ENCODE peak calls at places on chromosomes 11 and 22, in seven cellular contexts. V, C, A, R, S, I and Y are unnamed samples.
A peak's percentile ranks its signal among the peaks of the same experiment; 100 is the strongest.

GRCh38 chr22:47198801-47199251 is 436.4 kb downstream of the TBC1D22A start:
- DNase-seq in V (no peak), C (no peak), A (peak; percentile 26), R (no peak), S (no peak), I (no peak), Y (no peak)

GRCh38 chr11:114846040-114846791 is 167.9 kb downstream of the NXPE2 start:
- DNase-seq in V (peak; percentile 21), C (no peak), A (peak; percentile 35), R (no peak), S (peak; percentile 89), I (no peak), Y (no peak)

GRCh38 chr11:1408346-1408745 is 18.6 kb downstream of the BRSK2 start:
- DNase-seq in V (no peak), C (no peak), A (no peak), R (no peak), S (no peak), I (no peak), Y (no peak)

GRCh38 chr22:49207008-49207775 is 620.5 kb downstream of the BRD1 start:
- DNase-seq in V (no peak), C (no peak), A (no peak), R (no peak), S (no peak), I (no peak), Y (no peak)

GRCh38 chr11:126510621-126511370 is 155.3 kb downstream of the ST3GAL4 start:
- DNase-seq in V (no peak), C (no peak), A (no peak), R (no peak), S (no peak), I (no peak), Y (no peak)

GRCh38 chr11:125359130-125359529 is 136.9 kb downstream of the FEZ1 start:
- DNase-seq in V (no peak), C (no peak), A (no peak), R (no peak), S (no peak), I (no peak), Y (no peak)

GRCh38 chr11:2327032-2327431 is 25.2 kb downstream of the TSPAN32 start:
- DNase-seq in V (no peak), C (no peak), A (no peak), R (no peak), S (no peak), I (no peak), Y (no peak)

GRCh38 chr11:62340269-62340901 is 3.1 kb downstream of the ASRGL1 start:
- DNase-seq in V (peak; percentile 59), C (no peak), A (peak; percentile 38), R (peak; percentile 39), S (peak; percentile 39), I (peak; percentile 53), Y (peak; percentile 17)

GRCh38 chr11:2884424-2884815 is 1.2 kb downstream of the CDKN1C start:
- DNase-seq in V (peak; percentile 58), C (no peak), A (no peak), R (no peak), S (peak; percentile 43), I (no peak), Y (no peak)

GRCh38 chr11:77205467-77206263 is 77.6 kb downstream of the MYO7A start:
- DNase-seq in V (no peak), C (no peak), A (no peak), R (no peak), S (peak; percentile 6), I (no peak), Y (peak; percentile 10)

GRCh38 chr11:16780698-16781550 is 42.5 kb downstream of the C11orf58 start:
- DNase-seq in V (no peak), C (no peak), A (no peak), R (no peak), S (no peak), I (no peak), Y (no peak)

DNA sequence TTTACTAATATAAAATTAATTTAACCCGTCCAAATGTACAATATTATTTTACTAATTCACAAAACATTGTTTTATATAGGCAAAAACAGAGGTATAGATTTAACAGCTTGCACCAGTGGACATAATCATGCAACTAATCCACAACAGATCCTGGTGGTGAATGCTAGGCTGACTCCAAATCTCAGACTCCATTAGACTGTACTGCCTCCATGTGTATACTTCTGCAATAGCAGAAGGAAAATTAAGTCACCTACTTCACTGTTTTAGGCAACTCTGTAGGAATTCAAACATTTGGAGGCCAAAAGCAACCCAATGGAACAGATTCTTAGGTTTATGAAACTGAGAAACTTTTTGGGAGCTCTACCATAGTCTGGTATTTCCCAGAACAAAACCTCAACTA is 30.0 kb upstream of the RAB39A start:
- DNase-seq in V (peak; percentile 26), C (no peak), A (no peak), R (no peak), S (peak; percentile 28), I (peak; percentile 65), Y (no peak)
- TF ChIP-seq CTCF in V (peak; percentile 44), C (peak; percentile 56), A (peak; percentile 24), R (no peak), S (peak; percentile 62), I (peak; percentile 78), Y (no peak)

DNA sequence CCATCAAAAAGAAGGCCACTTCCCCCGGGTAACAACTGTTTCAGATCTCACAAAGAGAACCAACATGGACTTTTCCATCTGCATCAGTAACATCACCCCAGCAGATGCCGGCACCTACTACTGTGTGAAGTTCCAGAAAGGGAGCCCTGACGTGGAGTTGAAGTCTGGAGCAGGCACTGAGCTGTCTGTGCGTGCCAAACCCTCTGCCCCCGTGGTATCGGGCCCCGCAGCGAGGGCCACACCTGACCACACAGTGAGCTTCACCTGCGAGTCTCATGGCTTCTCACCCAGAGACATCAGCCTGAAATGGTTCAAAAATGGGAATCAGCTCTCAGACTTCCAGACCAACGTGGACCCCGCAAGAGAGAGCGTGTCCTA is 3.7 kb downstream of the SEC14L6 start:
- DNase-seq in V (no peak), C (no peak), A (no peak), R (no peak), S (no peak), I (no peak), Y (no peak)
- TF ChIP-seq CTCF in V (no peak), C (no peak), A (no peak), R (no peak), S (no peak), I (no peak), Y (no peak)

GRCh38 chr11:40421187-40421586 is 1038.3 kb downstream of the LRRC4C start:
- DNase-seq in V (no peak), C (no peak), A (no peak), R (no peak), S (no peak), I (no peak), Y (no peak)

GRCh38 chr11:40425168-40425567 is 1034.3 kb downstream of the LRRC4C start:
- DNase-seq in V (no peak), C (no peak), A (no peak), R (no peak), S (no peak), I (no peak), Y (no peak)
- TF ChIP-seq CTCF in V (no peak), C (no peak), A (no peak), R (no peak), S (no peak), I (no peak), Y (no peak)

GRCh38 chr11:15075162-15075526 is 1.8 kb downstream of the CALCB start:
- DNase-seq in V (no peak), C (no peak), A (no peak), R (no peak), S (no peak), I (no peak), Y (no peak)
- TF ChIP-seq CTCF in V (no peak), C (no peak), A (no peak), R (no peak), S (no peak), I (no peak), Y (no peak)

DNA sequence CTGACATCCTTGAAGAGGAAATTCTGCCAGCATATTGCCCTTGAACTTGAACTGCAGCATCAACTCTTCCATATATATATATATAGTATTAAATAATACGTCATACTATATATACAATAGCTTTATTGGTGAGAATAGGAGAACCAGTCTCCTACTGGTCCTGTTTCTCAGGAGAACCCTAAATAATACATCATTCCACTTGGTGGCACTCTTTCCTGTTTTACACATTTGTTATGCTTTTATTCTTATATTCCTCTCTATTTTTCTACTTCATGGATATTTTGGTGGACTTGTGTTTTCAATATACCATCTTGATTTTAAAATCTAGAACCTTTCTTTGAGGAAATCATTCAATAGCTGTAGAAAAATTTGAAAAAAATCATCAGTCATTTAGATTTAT is 193.3 kb downstream of the TRPC6 start:
- DNase-seq in V (no peak), C (no peak), A (no peak), R (no peak), S (no peak), I (peak; percentile 35), Y (no peak)
- TF ChIP-seq CTCF in V (peak; percentile 51), C (no peak), A (no peak), R (no peak), S (no peak), I (peak; percentile 38), Y (no peak)

DNA sequence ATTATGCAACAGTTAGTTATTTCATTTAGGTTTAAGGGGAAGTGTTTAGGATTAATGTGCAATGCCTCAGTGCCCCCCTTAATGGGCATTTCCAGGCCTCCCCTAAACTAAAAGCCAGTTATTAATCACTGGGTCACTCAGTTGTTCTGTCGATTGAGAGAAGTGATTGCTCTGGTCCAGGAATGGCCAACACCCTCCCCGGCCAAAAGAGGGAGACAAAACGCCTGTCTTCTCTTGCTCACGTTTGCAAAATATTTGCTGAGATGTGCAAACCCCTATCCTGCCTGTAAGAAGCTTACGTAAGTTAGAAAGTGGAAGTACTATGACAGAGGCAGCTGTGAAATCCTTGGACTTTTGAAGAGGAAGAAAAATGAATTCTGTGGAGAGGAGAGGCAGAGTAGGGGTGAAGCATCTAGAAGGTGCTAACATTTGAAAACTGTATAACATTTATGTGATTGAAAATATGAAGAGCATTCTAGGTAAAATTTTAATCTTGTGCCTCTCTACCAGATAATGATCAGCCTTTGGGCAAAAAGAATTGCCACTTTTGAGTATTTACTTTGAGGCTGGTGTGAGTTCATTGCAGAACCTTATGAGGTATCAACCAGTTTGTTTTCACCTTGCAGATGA is 37.7 kb downstream of the NTM start:
- DNase-seq in V (peak; percentile 70), C (no peak), A (peak; percentile 36), R (no peak), S (peak; percentile 74), I (peak; percentile 16), Y (no peak)
- TF ChIP-seq CTCF in V (peak; percentile 57), C (peak; percentile 72), A (no peak), R (no peak), S (peak; percentile 83), I (peak; percentile 48), Y (no peak)

DNA sequence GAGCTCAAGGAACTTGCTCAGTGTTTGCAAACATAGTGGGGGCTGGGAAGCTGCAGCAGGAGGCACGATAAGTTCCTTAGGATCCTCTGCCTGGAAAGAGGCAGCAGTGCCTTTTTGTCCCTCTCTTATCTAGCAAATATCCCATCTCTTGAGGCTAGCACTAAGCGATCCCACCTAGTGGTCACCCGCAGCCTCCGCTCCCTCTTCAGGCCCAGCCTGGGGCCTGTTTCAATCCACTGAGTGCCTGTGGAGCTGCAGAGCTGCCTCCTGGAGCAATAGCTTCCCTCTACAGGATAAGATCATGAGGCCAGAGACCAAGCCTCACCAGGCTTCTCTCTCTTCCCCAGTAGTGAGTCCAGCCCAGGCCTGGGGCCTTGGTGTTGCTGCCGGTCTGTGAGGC is 65.8 kb downstream of the SLC22A12 start:
- DNase-seq in V (no peak), C (no peak), A (no peak), R (no peak), S (peak; percentile 63), I (no peak), Y (no peak)
- TF ChIP-seq CTCF in V (peak; percentile 19), C (no peak), A (no peak), R (no peak), S (peak; percentile 67), I (no peak), Y (no peak)